ENCODE peak calls at places on chromosome 3, in six cellular contexts. R is effector CD4-positive, alpha-beta T cell; Y is islet precursor cell; O is effector memory CD8-positive, alpha-beta T cell; B is GM12865; I is transverse colon. K is an unnamed sample.

GRCh38 chr3:160003520-160004128 is 15.0 kb downstream of the IL12A start:
- DNase-seq in R (no peak), O (no peak), B (peak; percentile 83), Y (peak; percentile 87), I (peak; percentile 71), K (peak; percentile 91)

GRCh38 chr3:126910231-126910630 is 72.7 kb upstream of the PLXNA1 start:
- DNase-seq in R (no peak), B (no peak), O (no peak), Y (no peak), I (no peak), K (no peak)

GRCh38 chr3:52405601-52406115 is 39.2 kb downstream of the SEMA3G start:
- DNase-seq in B (no peak), Y (no peak), I (no peak), O (no peak), R (no peak), K (no peak)

GRCh38 chr3:52065264-52065756 is 8.9 kb upstream of the DUSP7 start:
- DNase-seq in R (no peak), B (no peak), I (peak; percentile 34), O (no peak), Y (no peak), K (no peak)

GRCh38 chr3:172089250-172089649 is 49.9 kb downstream of the FNDC3B start:
- DNase-seq in I (no peak), R (no peak), B (no peak), Y (no peak), O (no peak), K (no peak)

GRCh38 chr3:114850913-114851312 is 296.2 kb downstream of the ZBTB20 start:
- DNase-seq in I (no peak), B (no peak), Y (no peak), R (no peak), O (no peak), K (no peak)

GRCh38 chr3:5019411-5020261 is 40.4 kb downstream of the BHLHE40 start:
- DNase-seq in Y (no peak), R (peak; percentile 74), I (peak; percentile 47), B (no peak), O (peak; percentile 49), K (peak; percentile 35)

GRCh38 chr3:89560546-89560945 is 453.1 kb downstream of the EPHA3 start:
- DNase-seq in I (no peak), B (no peak), R (no peak), O (no peak), Y (no peak), K (no peak)

GRCh38 chr3:79361748-79362378 is 405.9 kb downstream of the ROBO1 start:
- DNase-seq in B (peak; percentile 38), I (no peak), Y (no peak), R (no peak), O (no peak), K (no peak)

GRCh38 chr3:189298469-189299375 is 127.0 kb downstream of the TPRG1 start:
- DNase-seq in B (no peak), I (no peak), O (no peak), R (no peak), Y (no peak), K (no peak)